ENCODE peak calls at places on chromosomes 16 and 17, in seven cellular contexts. Y is body of pancreas; X is hepatocyte; G is naive thymus-derived CD4-positive, alpha-beta T cell; N is upper lobe of left lung; E is fibroblast of lung; R is PC-9. T is an unnamed sample.
A peak's percentile ranks its signal among the peaks of the same experiment; 100 is the strongest.

GRCh38 chr17:31596382-31597323 is 205.2 kb downstream of the RAB11FIP4 start:
- DNase-seq in Y (peak; percentile 26), X (peak; percentile 82), G (no peak), N (peak; percentile 78), E (peak; percentile 96), R (peak; percentile 94), T (peak; percentile 58)

GRCh38 chr16:84040823-84041391 is 1.7 kb downstream of the SLC38A8 start:
- DNase-seq in Y (no peak), X (no peak), G (no peak), N (no peak), E (peak; percentile 49), R (no peak), T (peak; percentile 64)

GRCh38 chr17:50423553-50424159 is 2.4 kb upstream of the ACSF2 start:
- DNase-seq in Y (peak; percentile 34), X (peak; percentile 45), G (no peak), N (peak; percentile 83), E (peak; percentile 94), R (peak; percentile 100), T (peak; percentile 72)

GRCh38 chr17:76968707-76969597 is 100.7 kb downstream of the MGAT5B start:
- DNase-seq in Y (peak; percentile 23), X (peak; percentile 53), G (peak; percentile 36), N (peak; percentile 35), E (no peak), R (peak; percentile 60), T (no peak)

GRCh38 chr17:81046131-81046769 is 11.3 kb downstream of the BAIAP2 start:
- DNase-seq in Y (no peak), X (no peak), G (no peak), N (no peak), E (no peak), R (no peak), T (no peak)

GRCh38 chr16:73025506-73026131 is 22.3 kb downstream of the ZFHX3 start:
- DNase-seq in Y (peak; percentile 10), X (no peak), G (no peak), N (no peak), E (peak; percentile 54), R (no peak), T (no peak)

GRCh38 chr17:49996495-49997255 is 1.7 kb upstream of the DLX3 start:
- DNase-seq in Y (peak; percentile 58), X (peak; percentile 73), G (peak; percentile 36), N (peak; percentile 54), E (peak; percentile 17), R (peak; percentile 45), T (no peak)

GRCh38 chr16:59993101-59993500 is 1259.0 kb upstream of the GOT2 start:
- DNase-seq in Y (no peak), X (peak; percentile 52), G (no peak), N (no peak), E (no peak), R (no peak), T (no peak)

GRCh38 chr16:21184834-21185233 is 26.4 kb downstream of the LDAF1 start:
- DNase-seq in Y (no peak), X (no peak), G (no peak), N (no peak), E (no peak), R (no peak), T (no peak)

GRCh38 chr17:39002991-39003715 is 36.0 kb upstream of the FBXO47 start:
- DNase-seq in Y (peak; percentile 36), X (no peak), G (peak; percentile 69), N (peak; percentile 65), E (peak; percentile 56), R (no peak), T (peak; percentile 57)

GRCh38 chr17:2892305-2892971 is 96.2 kb downstream of the RAP1GAP2 start:
- DNase-seq in Y (peak; percentile 73), X (peak; percentile 85), G (no peak), N (no peak), E (peak; percentile 85), R (peak; percentile 90), T (no peak)

GRCh38 chr17:64504769-64505319 is 1.2 kb downstream of the DDX5 start:
- DNase-seq in Y (no peak), X (peak; percentile 38), G (no peak), N (no peak), E (no peak), R (no peak), T (no peak)

GRCh38 chr16:89442990-89443726 is 47.2 kb downstream of the ANKRD11 start:
- DNase-seq in Y (peak; percentile 53), X (peak; percentile 78), G (peak; percentile 45), N (peak; percentile 80), E (peak; percentile 77), R (peak; percentile 97), T (no peak)

GRCh38 chr16:4890026-4890425 is 42.7 kb downstream of the UBN1 start:
- DNase-seq in Y (no peak), X (no peak), G (no peak), N (no peak), E (no peak), R (no peak), T (no peak)

GRCh38 chr16:64910351-64910750 is 211.5 kb downstream of the CDH11 start:
- DNase-seq in Y (peak; percentile 14), X (peak; percentile 46), G (no peak), N (no peak), E (peak; percentile 89), R (no peak), T (no peak)

DNA sequence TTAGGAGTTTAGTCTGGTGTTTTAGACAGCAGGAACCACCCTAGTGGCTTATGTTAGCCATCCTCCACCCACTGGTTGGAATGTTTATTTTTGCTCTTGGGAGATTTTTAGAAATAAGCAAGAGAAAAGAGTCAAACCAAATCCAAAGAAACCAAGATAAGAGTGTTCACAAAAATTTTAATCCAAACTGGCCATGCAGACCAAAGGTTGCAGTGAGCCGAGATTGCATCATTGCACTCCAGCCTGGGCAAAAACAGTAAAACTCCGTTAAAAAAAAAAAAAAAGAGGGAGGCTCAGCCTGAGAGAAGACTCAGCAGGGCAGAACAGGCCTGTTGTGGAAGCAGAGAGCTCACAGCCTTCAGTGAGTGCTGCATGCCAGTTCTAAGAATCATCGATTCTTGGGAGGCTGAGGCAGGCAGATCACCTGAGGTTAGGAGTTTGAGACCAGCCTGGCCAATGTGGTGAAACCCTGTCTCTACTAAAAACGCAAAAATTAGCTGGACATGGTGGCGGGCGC is 12.2 kb upstream of the C16orf54 start:
- DNase-seq in Y (no peak), X (peak; percentile 46), G (no peak), N (no peak), E (peak; percentile 90), R (no peak), T (no peak)
- H3K27ac ChIP-seq in Y (no peak overlapping the region), X (peak overlapping the region; percentile 58), G (peak overlapping the region; percentile 61), N (no peak overlapping the region), E (no peak overlapping the region), R (peak overlapping the region; percentile 45), T (no peak overlapping the region)

GRCh38 chr16:3068486-3068885 is 3.0 kb downstream of the IL32 start:
- DNase-seq in Y (no peak), X (no peak), G (no peak), N (no peak), E (no peak), R (no peak), T (no peak)

GRCh38 chr16:3066440-3066748 is 954 bp downstream of the IL32 start:
- DNase-seq in Y (no peak), X (no peak), G (no peak), N (no peak), E (no peak), R (no peak), T (no peak)

GRCh38 chr16:3065742-3066439 is 451 bp downstream of the IL32 start:
- DNase-seq in Y (peak; percentile 30), X (no peak), G (peak; percentile 38), N (no peak), E (no peak), R (no peak), T (no peak)

GRCh38 chr16:3065069-3065741 is at the start of gene IL32:
- DNase-seq in Y (peak; percentile 93), X (peak; percentile 89), G (peak; percentile 69), N (peak; percentile 85), E (peak; percentile 57), R (no peak), T (no peak)

DNA sequence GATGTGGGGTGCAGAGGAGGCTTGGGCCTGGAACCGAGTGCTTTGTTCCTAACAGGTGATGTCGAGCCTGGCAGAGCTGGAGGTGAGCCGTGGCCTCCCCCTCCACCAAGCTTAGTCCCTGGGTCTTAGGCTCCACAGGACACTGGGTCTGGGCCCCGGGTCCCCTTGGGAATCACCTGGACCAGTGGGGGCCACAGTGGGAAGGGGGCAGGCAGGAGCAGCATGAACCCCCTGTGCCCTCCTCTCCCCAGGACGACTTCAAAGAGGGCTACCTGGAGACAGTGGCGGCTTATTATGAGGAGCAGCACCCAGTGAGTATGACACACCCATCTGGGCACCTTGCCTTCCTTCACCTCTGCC is 2.5 kb downstream of the IL32 start:
- DNase-seq in Y (no peak), X (no peak), G (peak; percentile 22), N (no peak), E (no peak), R (no peak), T (no peak)
- H3K4me3 ChIP-seq in Y (no peak overlapping the region), X (no peak overlapping the region), G (peak overlapping the region; percentile 78), N (peak overlapping the region; percentile 56), E (no peak overlapping the region), R (no peak overlapping the region), T (no peak overlapping the region)

DNA sequence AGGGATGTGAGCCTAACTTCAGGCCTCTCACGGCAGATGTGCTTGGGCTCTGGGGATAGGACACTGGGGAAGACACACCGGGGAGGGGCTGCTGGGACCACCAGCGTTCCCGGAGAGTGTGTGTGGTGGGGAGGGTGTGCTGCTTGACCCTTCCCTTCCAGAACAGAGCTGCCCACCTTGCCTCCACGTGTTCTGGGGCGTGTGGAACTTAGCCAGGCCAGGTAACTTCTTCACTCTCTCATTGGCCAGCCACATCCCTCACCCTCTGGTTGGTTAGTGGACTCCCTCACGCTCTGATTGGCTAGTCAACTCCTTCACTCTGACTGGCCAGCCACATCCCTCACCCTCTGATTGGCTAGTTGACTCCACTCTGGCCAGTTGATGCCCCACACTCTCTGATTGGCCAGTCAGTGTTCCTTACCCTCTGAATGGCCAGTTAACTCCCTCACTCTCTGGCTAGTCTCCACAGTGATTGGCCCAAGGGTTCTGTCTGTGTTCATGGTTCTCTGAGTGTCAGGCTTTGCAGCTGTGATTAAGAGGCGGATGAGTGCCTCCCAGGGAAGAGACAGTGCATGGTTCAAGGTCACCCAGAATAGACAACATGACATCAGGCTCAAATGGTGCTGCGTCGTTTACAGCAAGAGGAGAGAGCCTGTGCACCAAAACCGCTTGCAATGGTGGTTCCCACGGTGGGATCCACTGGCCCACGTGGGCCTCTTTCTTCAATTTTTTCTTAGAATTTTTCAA is 10.0 kb downstream of the TMEM235 start:
- DNase-seq in Y (no peak), X (no peak), G (no peak), N (no peak), E (peak; percentile 47), R (no peak), T (no peak)
- H3K27ac ChIP-seq in Y (no peak overlapping the region), X (no peak overlapping the region), G (no peak overlapping the region), N (no peak overlapping the region), E (no peak overlapping the region), R (no peak overlapping the region), T (no peak overlapping the region)

DNA sequence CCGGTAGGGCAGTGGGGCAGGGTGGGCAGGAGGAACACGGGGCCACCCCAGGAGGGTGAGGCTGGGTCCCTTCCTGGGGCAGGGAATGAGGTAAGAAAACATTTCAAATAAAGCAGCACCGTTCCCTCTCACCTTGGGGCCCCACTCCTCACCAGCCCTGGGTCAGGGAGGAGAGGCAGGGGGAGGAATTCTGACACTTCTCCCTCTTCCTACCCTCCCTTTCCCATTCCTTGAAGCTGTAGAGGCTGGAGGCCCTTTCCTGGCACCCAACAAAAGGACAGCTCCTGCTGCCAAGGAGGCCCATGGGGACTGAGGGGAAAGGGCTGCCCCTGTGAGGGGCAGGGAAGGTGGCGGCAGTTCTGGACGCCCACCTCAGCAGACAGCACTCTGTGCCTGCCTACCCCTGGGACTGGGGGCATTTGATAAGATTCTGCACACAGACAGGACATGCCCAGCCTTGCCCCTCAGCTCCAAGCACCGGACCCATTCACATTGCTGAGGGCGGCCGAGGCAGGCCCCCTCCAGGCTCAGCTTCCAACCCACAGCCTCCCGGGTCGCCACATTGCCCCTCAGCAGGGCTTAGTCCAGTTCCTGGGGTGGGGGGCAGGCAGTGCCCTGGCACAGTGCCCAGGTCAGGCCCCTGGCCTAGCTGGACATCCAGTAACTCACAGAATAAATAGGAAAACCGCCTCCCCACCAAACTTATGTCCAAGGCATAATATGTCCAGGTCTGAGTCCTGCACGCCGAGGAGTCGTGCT is 6.2 kb downstream of the ATXN7L3 start:
- DNase-seq in Y (no peak), X (no peak), G (no peak), N (no peak), E (no peak), R (no peak), T (no peak)
- H3K4me3 ChIP-seq in Y (no peak overlapping the region), X (no peak overlapping the region), G (no peak overlapping the region), N (no peak overlapping the region), E (no peak overlapping the region), R (no peak overlapping the region), T (no peak overlapping the region)